ENCODE peak calls at places on chromosomes 7 and 10, in eight cellular contexts. O is endothelial cell of umbilical vein; Z is CD4-positive, alpha-beta memory T cell; A is EL; G is astrocyte; T is left ventricle myocardium superior; E is NCI-H345; F is H9. Q is an unnamed sample.

GRCh38 chr7:13988765-13989137 is 715 bp downstream of the ETV1 start:
- DNase-seq in O (peak), Z (no peak), A (peak), G (peak), T (no peak), E (peak), F (peak), Q (peak)

GRCh38 chr7:151408839-151409554 is 841 bp downstream of the WDR86 start:
- DNase-seq in O (no peak), Z (peak), A (no peak), G (no peak), T (no peak), E (no peak), F (peak), Q (no peak)

GRCh38 chr7:64999165-65000004 is 7.1 kb downstream of the ERV3-1 start:
- DNase-seq in O (peak), Z (no peak), A (no peak), G (peak), T (no peak), E (no peak), F (no peak), Q (no peak)

GRCh38 chr10:62264702-62265436 is 3.8 kb downstream of the RTKN2 start:
- DNase-seq in O (peak), Z (peak), A (peak), G (peak), T (no peak), E (no peak), F (peak), Q (peak)

GRCh38 chr10:110279062-110279986 is 25.4 kb downstream of the SMNDC1 start:
- DNase-seq in O (peak), Z (peak), A (peak), G (peak), T (no peak), E (no peak), F (no peak), Q (peak)

GRCh38 chr10:32956365-32957197 is 1.4 kb downstream of the ITGB1 start:
- DNase-seq in O (peak), Z (no peak), A (peak), G (no peak), T (no peak), E (no peak), F (no peak), Q (no peak)

GRCh38 chr7:77979219-77979618 is 180.6 kb downstream of the PHTF2 start:
- DNase-seq in O (no peak), Z (no peak), A (peak), G (peak), T (no peak), E (no peak), F (no peak), Q (peak)

GRCh38 chr10:120423350-120424197 is 33.5 kb upstream of the PLPP4 start:
- DNase-seq in O (peak), Z (no peak), A (peak), G (peak), T (peak), E (peak), F (peak), Q (peak)

GRCh38 chr7:105521027-105521730 is 892 bp downstream of the PUS7 start:
- DNase-seq in O (peak), Z (peak), A (peak), G (peak), T (peak), E (peak), F (peak), Q (peak)

GRCh38 chr7:116560021-116560970 is 35.5 kb downstream of the CAV1 start:
- DNase-seq in O (no peak), Z (no peak), A (no peak), G (no peak), T (peak), E (peak), F (no peak), Q (no peak)

GRCh38 chr7:154864531-154864908 is 138.4 kb downstream of the PAXIP1 start:
- DNase-seq in O (no peak), Z (no peak), A (no peak), G (no peak), T (no peak), E (no peak), F (no peak), Q (no peak)

GRCh38 chr10:37856881-37857286 is 526 bp downstream of the ZNF248 start:
- DNase-seq in O (no peak), Z (peak), A (peak), G (no peak), T (no peak), E (no peak), F (no peak), Q (peak)

GRCh38 chr7:115135769-115136410 is 214.0 kb downstream of the MDFIC start:
- DNase-seq in O (peak), Z (peak), A (no peak), G (peak), T (no peak), E (no peak), F (no peak), Q (no peak)

GRCh38 chr7:127514499-127514898 is 70.9 kb downstream of the GCC1 start:
- DNase-seq in O (peak), Z (peak), A (peak), G (peak), T (no peak), E (peak), F (no peak), Q (peak)

GRCh38 chr7:103142494-103142893 is 6.4 kb downstream of the NAPEPLD start:
- DNase-seq in O (peak), Z (no peak), A (no peak), G (no peak), T (no peak), E (no peak), F (no peak), Q (no peak)